ENCODE peak calls at places on chromosomes 13 and 19, in four cellular contexts. One of them, this sample, is unnamed.

GRCh38 chr13:44622259-44622658 is 46.1 kb upstream of the TSC22D1 start:
- DNase-seq in non-pigmented ciliary epithelial cell: no peak
- DNase-seq in fibroblast of lung: no peak
- DNase-seq in nephron progenitor cell: no peak
- DNase-seq in this sample: no peak

GRCh38 chr13:44364601-44365000 is 9.0 kb upstream of the SERP2 start:
- DNase-seq in nephron progenitor cell: no peak
- DNase-seq in fibroblast of lung: peak
- DNase-seq in non-pigmented ciliary epithelial cell: no peak
- DNase-seq in this sample: peak

GRCh38 chr19:2726904-2727639 is 5.9 kb upstream of the DIRAS1 start:
- DNase-seq in fibroblast of lung: no peak
- DNase-seq in nephron progenitor cell: no peak
- DNase-seq in non-pigmented ciliary epithelial cell: no peak
- DNase-seq in this sample: no peak

GRCh38 chr19:52533901-52534300 is 6.4 kb downstream of the ZNF808 start:
- DNase-seq in non-pigmented ciliary epithelial cell: no peak
- DNase-seq in fibroblast of lung: no peak
- DNase-seq in nephron progenitor cell: no peak
- DNase-seq in this sample: no peak

GRCh38 chr19:38727306-38727867 is 16.9 kb downstream of the CAPN12 start:
- DNase-seq in nephron progenitor cell: no peak
- DNase-seq in fibroblast of lung: no peak
- DNase-seq in non-pigmented ciliary epithelial cell: no peak
- DNase-seq in this sample: no peak

GRCh38 chr13:113224486-113224885 is 15.1 kb downstream of the CUL4A start:
- DNase-seq in fibroblast of lung: no peak
- DNase-seq in nephron progenitor cell: no peak
- DNase-seq in non-pigmented ciliary epithelial cell: no peak
- DNase-seq in this sample: no peak

GRCh38 chr13:113588394-113589111 is 4.0 kb downstream of the TFDP1 start:
- DNase-seq in nephron progenitor cell: no peak
- DNase-seq in fibroblast of lung: no peak
- DNase-seq in non-pigmented ciliary epithelial cell: no peak
- DNase-seq in this sample: no peak

GRCh38 chr13:112674412-112675383 is 15.1 kb upstream of the ATP11A start:
- DNase-seq in fibroblast of lung: no peak
- DNase-seq in non-pigmented ciliary epithelial cell: no peak
- DNase-seq in nephron progenitor cell: no peak
- DNase-seq in this sample: no peak

GRCh38 chr19:23403024-23403423 is 7.8 kb upstream of the ZNF91 start:
- DNase-seq in fibroblast of lung: no peak
- DNase-seq in non-pigmented ciliary epithelial cell: no peak
- DNase-seq in nephron progenitor cell: no peak
- DNase-seq in this sample: no peak

GRCh38 chr19:5364674-5365073 is 24.1 kb upstream of the PTPRS start:
- DNase-seq in fibroblast of lung: no peak
- DNase-seq in non-pigmented ciliary epithelial cell: no peak
- DNase-seq in nephron progenitor cell: no peak
- DNase-seq in this sample: no peak

GRCh38 chr13:51760592-51760991 is 43.4 kb downstream of the DHRS12 start:
- DNase-seq in nephron progenitor cell: no peak
- DNase-seq in fibroblast of lung: no peak
- DNase-seq in non-pigmented ciliary epithelial cell: no peak
- DNase-seq in this sample: no peak

GRCh38 chr19:48737360-48737998 is 2.9 kb downstream of the RASIP1 start:
- DNase-seq in non-pigmented ciliary epithelial cell: no peak
- DNase-seq in nephron progenitor cell: no peak
- DNase-seq in fibroblast of lung: no peak
- DNase-seq in this sample: no peak

GRCh38 chr13:93183302-93183701 is 43.3 kb upstream of the GPC6 start:
- DNase-seq in non-pigmented ciliary epithelial cell: no peak
- DNase-seq in nephron progenitor cell: no peak
- DNase-seq in fibroblast of lung: no peak
- DNase-seq in this sample: no peak

GRCh38 chr19:32203161-32203560 is 142.2 kb upstream of the ZNF507 start:
- DNase-seq in non-pigmented ciliary epithelial cell: no peak
- DNase-seq in fibroblast of lung: no peak
- DNase-seq in nephron progenitor cell: no peak
- DNase-seq in this sample: no peak

GRCh38 chr13:50636007-50636704 is 207.3 kb downstream of the DLEU7 start:
- DNase-seq in non-pigmented ciliary epithelial cell: no peak
- DNase-seq in fibroblast of lung: no peak
- DNase-seq in nephron progenitor cell: peak
- DNase-seq in this sample: no peak

GRCh38 chr13:32267836-32268439 is 47.2 kb downstream of the ZAR1L start:
- DNase-seq in fibroblast of lung: no peak
- DNase-seq in non-pigmented ciliary epithelial cell: no peak
- DNase-seq in nephron progenitor cell: no peak
- DNase-seq in this sample: no peak

GRCh38 chr13:33169273-33169980 is 116.1 kb downstream of the STARD13 start:
- DNase-seq in non-pigmented ciliary epithelial cell: peak
- DNase-seq in nephron progenitor cell: no peak
- DNase-seq in fibroblast of lung: peak
- DNase-seq in this sample: peak

GRCh38 chr13:113816925-113817859 is 46.7 kb downstream of the GAS6 start:
- DNase-seq in fibroblast of lung: peak
- DNase-seq in nephron progenitor cell: peak
- DNase-seq in non-pigmented ciliary epithelial cell: peak
- DNase-seq in this sample: no peak

GRCh38 chr13:29713841-29714240 is 118.4 kb upstream of the SLC7A1 start:
- DNase-seq in fibroblast of lung: peak
- DNase-seq in non-pigmented ciliary epithelial cell: no peak
- DNase-seq in nephron progenitor cell: no peak
- DNase-seq in this sample: no peak

GRCh38 chr13:37175996-37176395 is 70.5 kb upstream of the CSNK1A1L start:
- DNase-seq in nephron progenitor cell: no peak
- DNase-seq in non-pigmented ciliary epithelial cell: peak
- DNase-seq in fibroblast of lung: peak
- DNase-seq in this sample: peak

GRCh38 chr13:26558074-26558805 is 757 bp downstream of the WASF3 start:
- DNase-seq in nephron progenitor cell: peak
- DNase-seq in non-pigmented ciliary epithelial cell: no peak
- DNase-seq in fibroblast of lung: peak
- DNase-seq in this sample: no peak

GRCh38 chr19:41510484-41510883 is 65.5 kb upstream of the CEACAM21 start:
- DNase-seq in fibroblast of lung: no peak
- DNase-seq in non-pigmented ciliary epithelial cell: no peak
- DNase-seq in nephron progenitor cell: no peak
- DNase-seq in this sample: no peak

GRCh38 chr19:8185343-8186068 is 23.7 kb upstream of the CERS4 start:
- DNase-seq in nephron progenitor cell: no peak
- DNase-seq in fibroblast of lung: peak
- DNase-seq in non-pigmented ciliary epithelial cell: no peak
- DNase-seq in this sample: no peak

GRCh38 chr13:93872948-93873347 is 606.5 kb downstream of the DCT start:
- DNase-seq in nephron progenitor cell: no peak
- DNase-seq in fibroblast of lung: peak
- DNase-seq in non-pigmented ciliary epithelial cell: no peak
- DNase-seq in this sample: no peak

GRCh38 chr13:75384881-75385707 is 96.9 kb downstream of the TBC1D4 start:
- DNase-seq in nephron progenitor cell: no peak
- DNase-seq in non-pigmented ciliary epithelial cell: no peak
- DNase-seq in fibroblast of lung: no peak
- DNase-seq in this sample: no peak

GRCh38 chr13:113561417-113562084 is 23.0 kb upstream of the TFDP1 start:
- DNase-seq in nephron progenitor cell: no peak
- DNase-seq in non-pigmented ciliary epithelial cell: no peak
- DNase-seq in fibroblast of lung: no peak
- DNase-seq in this sample: no peak

GRCh38 chr13:60009300-60010248 is 154.2 kb downstream of the DIAPH3 start:
- DNase-seq in nephron progenitor cell: no peak
- DNase-seq in fibroblast of lung: peak
- DNase-seq in non-pigmented ciliary epithelial cell: no peak
- DNase-seq in this sample: no peak

GRCh38 chr13:42218576-42218975 is 53.4 kb upstream of the AKAP11 start:
- DNase-seq in fibroblast of lung: no peak
- DNase-seq in non-pigmented ciliary epithelial cell: no peak
- DNase-seq in nephron progenitor cell: no peak
- DNase-seq in this sample: no peak

GRCh38 chr13:36904219-36904618 is 15.8 kb downstream of the SMAD9 start:
- DNase-seq in non-pigmented ciliary epithelial cell: no peak
- DNase-seq in nephron progenitor cell: no peak
- DNase-seq in fibroblast of lung: no peak
- DNase-seq in this sample: no peak

GRCh38 chr13:80338781-80339577 is 1.9 kb downstream of the SPRY2 start:
- DNase-seq in fibroblast of lung: peak
- DNase-seq in nephron progenitor cell: peak
- DNase-seq in non-pigmented ciliary epithelial cell: peak
- DNase-seq in this sample: no peak

GRCh38 chr13:102901615-102902305 is 55.9 kb downstream of the ERCC5 start:
- DNase-seq in nephron progenitor cell: no peak
- DNase-seq in fibroblast of lung: no peak
- DNase-seq in non-pigmented ciliary epithelial cell: no peak
- DNase-seq in this sample: no peak

GRCh38 chr19:29324717-29325116 is 111.8 kb upstream of the UQCRFS1 start:
- DNase-seq in fibroblast of lung: no peak
- DNase-seq in nephron progenitor cell: no peak
- DNase-seq in non-pigmented ciliary epithelial cell: no peak
- DNase-seq in this sample: no peak

GRCh38 chr19:5271145-5271544 is 69.5 kb downstream of the PTPRS start:
- DNase-seq in nephron progenitor cell: no peak
- DNase-seq in fibroblast of lung: peak
- DNase-seq in non-pigmented ciliary epithelial cell: no peak
- DNase-seq in this sample: no peak

GRCh38 chr13:70098669-70099068 is 9.0 kb upstream of the ATXN8OS start:
- DNase-seq in fibroblast of lung: peak
- DNase-seq in nephron progenitor cell: no peak
- DNase-seq in non-pigmented ciliary epithelial cell: no peak
- DNase-seq in this sample: no peak

This sample was measured in HS-5.